ENCODE peak calls at places on chromosomes 1 and 21, in six cellular contexts. F is heart left ventricle; W is body of pancreas; I is CD8-positive, alpha-beta T cell; O is lung; Y is psoas muscle. L is an unnamed sample.

GRCh38 chr1:55203064-55203463 is 12.1 kb downstream of the USP24 start:
- DNase-seq in F (no peak), W (no peak), I (no peak), O (no peak), Y (no peak), L (no peak)

GRCh38 chr1:117059334-117059677 is 820 bp upstream of the TTF2 start:
- DNase-seq in F (peak; percentile 25), W (peak; percentile 84), I (peak; percentile 43), O (peak; percentile 52), Y (peak; percentile 33), L (peak; percentile 9)

GRCh38 chr1:9890224-9890731 is 19.8 kb downstream of the CTNNBIP1 start:
- DNase-seq in F (peak; percentile 60), W (peak; percentile 38), I (no peak), O (no peak), Y (peak; percentile 45), L (peak; percentile 42)

GRCh38 chr1:228100822-228101613 is 2.1 kb downstream of the C1orf35 start:
- DNase-seq in F (peak; percentile 22), W (peak; percentile 44), I (no peak), O (no peak), Y (no peak), L (no peak)

GRCh38 chr1:228508253-228508652 is 21.1 kb downstream of the RNF187 start:
- DNase-seq in F (no peak), W (no peak), I (no peak), O (no peak), Y (no peak), L (no peak)

GRCh38 chr1:173344034-173344743 is 132.9 kb upstream of the PRDX6 start:
- DNase-seq in F (no peak), W (no peak), I (no peak), O (no peak), Y (no peak), L (no peak)

GRCh38 chr1:27602510-27603319 is 1.2 kb downstream of the AHDC1 start:
- DNase-seq in F (peak; percentile 73), W (peak; percentile 69), I (no peak), O (no peak), Y (peak; percentile 78), L (peak; percentile 51)

GRCh38 chr1:51693420-51694144 is 76.7 kb downstream of the OSBPL9 start:
- DNase-seq in F (no peak), W (no peak), I (no peak), O (no peak), Y (no peak), L (no peak)

GRCh38 chr1:160942926-160943325 is 11.7 kb downstream of the ITLN2 start:
- DNase-seq in F (no peak), W (no peak), I (no peak), O (no peak), Y (no peak), L (no peak)

GRCh38 chr1:17909634-17910033 is 154.5 kb downstream of the ACTL8 start:
- DNase-seq in F (no peak), W (peak; percentile 46), I (no peak), O (no peak), Y (no peak), L (no peak)

GRCh38 chr1:150268342-150268705 is 492 bp downstream of the APH1A start:
- DNase-seq in F (peak; percentile 40), W (peak; percentile 40), I (no peak), O (no peak), Y (no peak), L (peak; percentile 65)

GRCh38 chr1:205285391-205286101 is 36.0 kb downstream of the NUAK2 start:
- DNase-seq in F (no peak), W (no peak), I (peak; percentile 37), O (no peak), Y (no peak), L (no peak)

GRCh38 chr1:155197901-155198546 is 9.7 kb downstream of the THBS3 start:
- DNase-seq in F (no peak), W (no peak), I (no peak), O (no peak), Y (no peak), L (no peak)

GRCh38 chr1:110899458-110899843 is 26.5 kb downstream of the CD53 start:
- DNase-seq in F (no peak), W (no peak), I (no peak), O (no peak), Y (no peak), L (no peak)

GRCh38 chr1:75996196-75996595 is 64.0 kb upstream of the ASB17 start:
- DNase-seq in F (no peak), W (no peak), I (no peak), O (no peak), Y (no peak), L (no peak)

GRCh38 chr1:16175610-16176553 is 20.0 kb upstream of the EPHA2 start:
- DNase-seq in F (peak; percentile 91), W (peak; percentile 87), I (no peak), O (peak; percentile 83), Y (peak; percentile 91), L (peak; percentile 66)

GRCh38 chr1:53046930-53047329 is 15.1 kb upstream of the PODN start:
- DNase-seq in F (no peak), W (peak; percentile 28), I (no peak), O (no peak), Y (no peak), L (no peak)

GRCh38 chr1:224690576-224690975 is 74.5 kb downstream of the CNIH3 start:
- DNase-seq in F (no peak), W (no peak), I (no peak), O (no peak), Y (no peak), L (no peak)

GRCh38 chr1:65467536-65467935 is 47.1 kb downstream of the LEPR start:
- DNase-seq in F (no peak), W (peak; percentile 50), I (no peak), O (no peak), Y (no peak), L (no peak)

GRCh38 chr1:192998536-192998935 is 60.6 kb downstream of the UCHL5 start:
- DNase-seq in F (no peak), W (no peak), I (no peak), O (no peak), Y (no peak), L (no peak)

GRCh38 chr1:204041803-204042505 is 31.0 kb upstream of the SOX13 start:
- DNase-seq in F (no peak), W (no peak), I (no peak), O (no peak), Y (peak; percentile 33), L (peak; percentile 17)

GRCh38 chr21:42160111-42160949 is 58.6 kb upstream of the ABCG1 start:
- DNase-seq in F (peak; percentile 13), W (no peak), I (no peak), O (no peak), Y (no peak), L (no peak)

GRCh38 chr1:228750915-228751314 is 15.6 kb downstream of the RHOU start:
- DNase-seq in F (no peak), W (no peak), I (no peak), O (no peak), Y (no peak), L (no peak)

GRCh38 chr1:206004821-206005220 is 1.6 kb upstream of the RAB7B start:
- DNase-seq in F (no peak), W (no peak), I (no peak), O (no peak), Y (no peak), L (no peak)

GRCh38 chr1:27687906-27688305 is 15.9 kb upstream of the IFI6 start:
- DNase-seq in F (no peak), W (no peak), I (no peak), O (no peak), Y (no peak), L (no peak)

GRCh38 chr1:13732971-13733667 is 33.1 kb downstream of the PRDM2 start:
- DNase-seq in F (no peak), W (no peak), I (no peak), O (no peak), Y (no peak), L (no peak)

GRCh38 chr1:13731897-13732296 is 31.9 kb downstream of the PRDM2 start:
- DNase-seq in F (no peak), W (no peak), I (no peak), O (no peak), Y (no peak), L (no peak)

GRCh38 chr1:13735168-13735930 is 35.4 kb downstream of the PRDM2 start:
- DNase-seq in F (no peak), W (no peak), I (no peak), O (no peak), Y (no peak), L (no peak)

GRCh38 chr1:13733705-13734104 is 33.7 kb downstream of the PRDM2 start:
- DNase-seq in F (no peak), W (no peak), I (no peak), O (no peak), Y (no peak), L (no peak)

GRCh38 chr1:13737388-13737787 is 37.4 kb downstream of the PRDM2 start:
- DNase-seq in F (no peak), W (no peak), I (no peak), O (no peak), Y (no peak), L (no peak)
- H3K4me1 ChIP-seq in F (no peaks in the 10 kb centered on the region), W (no peaks in the 10 kb centered on the region), I (peaks cover 61% of the 10 kb centered on the region), O (no peaks in the 10 kb centered on the region), Y (no peaks in the 10 kb centered on the region), L (peaks cover 8% of the 10 kb centered on the region)

GRCh38 chr1:210335001-210335400 is 6.3 kb downstream of the HHAT start:
- DNase-seq in F (no peak), W (no peak), I (no peak), O (no peak), Y (no peak), L (no peak)
- H3K4me3 ChIP-seq in F (no peak overlapping the region), W (no peak overlapping the region), I (no peak overlapping the region), O (no peak overlapping the region), Y (no peak overlapping the region), L (no peak overlapping the region)

GRCh38 chr1:158491372-158491771 is 19.4 kb downstream of the OR10R2 start:
- DNase-seq in F (no peak), W (no peak), I (no peak), O (no peak), Y (no peak), L (no peak)

GRCh38 chr1:158494737-158495136 is 22.7 kb downstream of the OR10R2 start:
- DNase-seq in F (no peak), W (no peak), I (no peak), O (no peak), Y (no peak), L (no peak)

DNA sequence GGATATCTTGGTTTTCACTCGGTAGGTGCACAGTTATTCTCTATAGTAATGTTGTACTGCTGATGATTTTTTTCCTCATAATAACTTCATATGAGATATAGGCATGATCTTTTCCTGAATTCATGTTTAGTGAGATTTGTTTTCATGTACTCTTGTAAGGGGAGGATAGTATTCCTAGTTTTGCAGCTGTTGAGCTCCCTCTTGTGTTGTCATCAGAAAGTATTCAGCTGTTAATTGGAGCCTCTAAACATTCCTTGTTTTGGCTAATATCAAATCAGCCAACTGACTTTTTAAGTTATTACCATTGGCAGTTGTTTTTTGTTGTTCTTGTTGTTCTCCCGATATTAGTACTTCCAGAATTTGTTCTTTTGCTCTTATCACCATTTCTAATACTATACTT is 24.4 kb downstream of the OR10R2 start:
- DNase-seq in F (no peak), W (no peak), I (no peak), O (no peak), Y (no peak), L (no peak)
- TF ChIP-seq CTCF in F (peak; percentile 19), W (no peak), I (no peak), O (no peak), Y (no peak), L (no peak)

GRCh38 chr1:156751724-156752481 is 428 bp upstream of the HDGF start:
- DNase-seq in F (peak; percentile 99), W (peak; percentile 97), I (peak; percentile 94), O (peak; percentile 98), Y (peak; percentile 99), L (peak; percentile 99)
- H3K4me1 ChIP-seq in F (peaks cover 37% of the 10 kb centered on the region), W (peaks cover 43% of the 10 kb centered on the region), I (peaks cover 49% of the 10 kb centered on the region), O (peaks cover 13% of the 10 kb centered on the region), Y (peaks cover 48% of the 10 kb centered on the region), L (peaks cover 46% of the 10 kb centered on the region)

L was measured in gastrocnemius medialis.